ENCODE peak calls at places on chromosomes 11 and 22, in eight cellular contexts. One of them, this sample, is unnamed. For H3K4me1, the result is how much of the 10 kb centered on the place peaks cover.

GRCh38 chr11:121672630-121673487 is 220.1 kb upstream of the SORL1-AS1 start:
- DNase-seq in foreskin keratinocyte: no peak
- DNase-seq in PC-9: no peak
- DNase-seq in mammary epithelial cell: no peak
- DNase-seq in H9: no peak
- DNase-seq in CD8-positive, alpha-beta T cell: no peak
- DNase-seq in GM23248: peak
- DNase-seq in tibial nerve: peak
- DNase-seq in this sample: no peak

GRCh38 chr11:281486-282161 is 3.4 kb downstream of the NLRP6 start:
- DNase-seq in foreskin keratinocyte: no peak
- DNase-seq in PC-9: no peak
- DNase-seq in mammary epithelial cell: no peak
- DNase-seq in H9: no peak
- DNase-seq in CD8-positive, alpha-beta T cell: no peak
- DNase-seq in GM23248: no peak
- DNase-seq in tibial nerve: no peak
- DNase-seq in this sample: no peak

GRCh38 chr11:66071326-66071870 is 1.3 kb downstream of the PACS1 start:
- DNase-seq in foreskin keratinocyte: no peak
- DNase-seq in PC-9: no peak
- DNase-seq in mammary epithelial cell: peak
- DNase-seq in H9: no peak
- DNase-seq in CD8-positive, alpha-beta T cell: peak
- DNase-seq in GM23248: peak
- DNase-seq in tibial nerve: no peak
- DNase-seq in this sample: no peak

GRCh38 chr11:30553521-30554110 is 32.5 kb downstream of the MPPED2 start:
- DNase-seq in foreskin keratinocyte: no peak
- DNase-seq in PC-9: no peak
- DNase-seq in mammary epithelial cell: no peak
- DNase-seq in H9: no peak
- DNase-seq in CD8-positive, alpha-beta T cell: no peak
- DNase-seq in GM23248: no peak
- DNase-seq in tibial nerve: no peak
- DNase-seq in this sample: no peak

GRCh38 chr22:38868886-38869381 is 3.1 kb downstream of the CBX6 start:
- DNase-seq in foreskin keratinocyte: no peak
- DNase-seq in PC-9: peak
- DNase-seq in mammary epithelial cell: peak
- DNase-seq in H9: peak
- DNase-seq in CD8-positive, alpha-beta T cell: peak
- DNase-seq in GM23248: peak
- DNase-seq in tibial nerve: peak
- DNase-seq in this sample: no peak

GRCh38 chr22:30370681-30371080 is 13.9 kb downstream of the CCDC157 start:
- DNase-seq in foreskin keratinocyte: no peak
- DNase-seq in PC-9: no peak
- DNase-seq in mammary epithelial cell: peak
- DNase-seq in H9: no peak
- DNase-seq in CD8-positive, alpha-beta T cell: no peak
- DNase-seq in GM23248: no peak
- DNase-seq in tibial nerve: no peak
- DNase-seq in this sample: no peak

GRCh38 chr11:59865031-59865430 is 1.3 kb downstream of the TCN1 start:
- DNase-seq in foreskin keratinocyte: peak
- DNase-seq in PC-9: peak
- DNase-seq in mammary epithelial cell: peak
- DNase-seq in H9: no peak
- DNase-seq in CD8-positive, alpha-beta T cell: no peak
- DNase-seq in GM23248: peak
- DNase-seq in tibial nerve: no peak
- DNase-seq in this sample: no peak

GRCh38 chr11:43747130-43747802 is 66.7 kb downstream of the HSD17B12 start:
- DNase-seq in foreskin keratinocyte: no peak
- DNase-seq in PC-9: no peak
- DNase-seq in mammary epithelial cell: no peak
- DNase-seq in H9: no peak
- DNase-seq in CD8-positive, alpha-beta T cell: no peak
- DNase-seq in GM23248: no peak
- DNase-seq in tibial nerve: no peak
- DNase-seq in this sample: no peak

GRCh38 chr11:102205805-102206204 is 95.6 kb downstream of the YAP1 start:
- DNase-seq in foreskin keratinocyte: no peak
- DNase-seq in PC-9: no peak
- DNase-seq in mammary epithelial cell: no peak
- DNase-seq in H9: no peak
- DNase-seq in CD8-positive, alpha-beta T cell: no peak
- DNase-seq in GM23248: no peak
- DNase-seq in tibial nerve: no peak
- DNase-seq in this sample: no peak

GRCh38 chr11:8566613-8567210 is 27.3 kb downstream of the STK33 start:
- DNase-seq in foreskin keratinocyte: peak
- DNase-seq in PC-9: no peak
- DNase-seq in mammary epithelial cell: peak
- DNase-seq in H9: no peak
- DNase-seq in CD8-positive, alpha-beta T cell: no peak
- DNase-seq in GM23248: peak
- DNase-seq in tibial nerve: no peak
- DNase-seq in this sample: no peak

GRCh38 chr22:45548991-45549736 is 46.5 kb downstream of the FBLN1 start:
- DNase-seq in foreskin keratinocyte: peak
- DNase-seq in PC-9: peak
- DNase-seq in mammary epithelial cell: no peak
- DNase-seq in H9: no peak
- DNase-seq in CD8-positive, alpha-beta T cell: no peak
- DNase-seq in GM23248: peak
- DNase-seq in tibial nerve: peak
- DNase-seq in this sample: no peak

GRCh38 chr11:26477406-26477805 is 94.7 kb downstream of the MUC15 start:
- DNase-seq in foreskin keratinocyte: no peak
- DNase-seq in PC-9: no peak
- DNase-seq in mammary epithelial cell: no peak
- DNase-seq in H9: no peak
- DNase-seq in CD8-positive, alpha-beta T cell: no peak
- DNase-seq in GM23248: no peak
- DNase-seq in tibial nerve: no peak
- DNase-seq in this sample: no peak

GRCh38 chr11:103877221-103877620 is 159.2 kb upstream of the DDI1 start:
- DNase-seq in foreskin keratinocyte: no peak
- DNase-seq in PC-9: no peak
- DNase-seq in mammary epithelial cell: peak
- DNase-seq in H9: no peak
- DNase-seq in CD8-positive, alpha-beta T cell: no peak
- DNase-seq in GM23248: peak
- DNase-seq in tibial nerve: no peak
- DNase-seq in this sample: no peak

GRCh38 chr11:123430736-123431356 is 777 bp downstream of the GRAMD1B start:
- DNase-seq in foreskin keratinocyte: no peak
- DNase-seq in PC-9: peak
- DNase-seq in mammary epithelial cell: peak
- DNase-seq in H9: peak
- DNase-seq in CD8-positive, alpha-beta T cell: peak
- DNase-seq in GM23248: peak
- DNase-seq in tibial nerve: peak
- DNase-seq in this sample: no peak

DNA sequence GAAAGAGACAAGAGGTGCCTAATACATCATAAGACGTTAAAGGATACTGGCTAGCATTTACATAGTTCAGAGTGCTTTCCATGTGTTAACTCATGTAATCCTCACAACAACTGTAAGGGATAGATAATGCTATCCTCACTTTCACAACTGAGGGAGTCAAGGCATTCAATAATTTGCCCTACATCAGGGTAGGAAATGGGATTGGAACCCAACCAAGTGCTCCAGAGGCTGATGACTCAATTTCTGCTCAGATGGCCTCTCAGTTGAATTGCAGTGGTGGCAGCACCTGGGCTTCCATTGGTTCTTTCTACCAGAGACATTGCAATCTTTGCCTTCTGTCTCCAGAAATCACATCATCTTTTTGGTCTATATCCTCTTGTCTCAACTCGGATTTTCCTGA is 232.9 kb downstream of the ETS1 start:
- DNase-seq in foreskin keratinocyte: no peak
- DNase-seq in PC-9: no peak
- DNase-seq in mammary epithelial cell: peak
- DNase-seq in H9: no peak
- DNase-seq in CD8-positive, alpha-beta T cell: no peak
- DNase-seq in GM23248: peak
- DNase-seq in tibial nerve: no peak
- DNase-seq in this sample: no peak
- H3K4me1 ChIP-seq in foreskin keratinocyte: under half
- H3K4me1 ChIP-seq in PC-9: under half
- H3K4me1 ChIP-seq in mammary epithelial cell: under half
- H3K4me1 ChIP-seq in H9: under half
- H3K4me1 ChIP-seq in CD8-positive, alpha-beta T cell: under half
- H3K4me1 ChIP-seq in GM23248: under half
- H3K4me1 ChIP-seq in tibial nerve: under half
- H3K4me1 ChIP-seq in this sample: under half

GRCh38 chr11:57566035-57566504 is 1.4 kb downstream of the UBE2L6 start:
- DNase-seq in foreskin keratinocyte: peak
- DNase-seq in PC-9: peak
- DNase-seq in mammary epithelial cell: peak
- DNase-seq in H9: no peak
- DNase-seq in CD8-positive, alpha-beta T cell: no peak
- DNase-seq in GM23248: peak
- DNase-seq in tibial nerve: peak
- DNase-seq in this sample: no peak
- H3K27ac ChIP-seq in foreskin keratinocyte: peak
- H3K27ac ChIP-seq in PC-9: no peak
- H3K27ac ChIP-seq in mammary epithelial cell: no peak
- H3K27ac ChIP-seq in H9: no peak
- H3K27ac ChIP-seq in CD8-positive, alpha-beta T cell: peak
- H3K27ac ChIP-seq in GM23248: peak
- H3K27ac ChIP-seq in tibial nerve: peak
- H3K27ac ChIP-seq in this sample: peak

DNA sequence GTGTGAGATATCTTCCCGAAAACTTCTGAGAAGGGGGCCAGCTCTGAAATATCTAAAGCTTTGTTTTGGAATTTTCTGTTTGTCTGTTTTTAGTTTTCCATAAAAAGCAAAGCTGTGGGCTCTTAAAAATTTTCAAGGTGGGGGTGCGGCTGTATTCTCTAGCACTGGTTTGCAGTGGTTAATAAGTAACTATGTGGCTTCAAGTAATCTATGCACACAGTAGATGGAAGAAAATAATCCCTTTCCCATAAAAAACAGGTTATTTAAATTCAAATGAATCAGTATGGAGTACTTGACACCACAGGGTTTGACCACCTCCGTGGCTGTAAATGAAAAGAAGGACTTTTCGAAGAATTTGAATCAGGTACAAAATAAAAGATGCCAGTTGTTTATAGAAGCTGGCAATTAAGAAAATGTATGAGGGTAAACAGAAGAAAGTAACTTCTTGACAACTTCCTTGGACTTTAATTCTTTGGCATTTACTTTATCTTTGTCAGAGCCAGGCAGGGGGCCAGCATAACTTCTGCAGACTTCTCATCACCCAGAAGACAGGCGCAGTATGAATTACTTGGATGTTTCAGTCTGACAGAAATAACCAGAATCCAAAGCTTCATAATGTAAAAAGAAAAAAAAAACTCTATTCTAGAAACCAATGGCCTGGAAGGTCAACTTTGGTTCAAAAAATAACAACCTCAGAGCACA is 981.0 kb downstream of the DLG2 start:
- DNase-seq in foreskin keratinocyte: no peak
- DNase-seq in PC-9: no peak
- DNase-seq in mammary epithelial cell: no peak
- DNase-seq in H9: no peak
- DNase-seq in CD8-positive, alpha-beta T cell: no peak
- DNase-seq in GM23248: no peak
- DNase-seq in tibial nerve: no peak
- DNase-seq in this sample: no peak
- H3K4me1 ChIP-seq in foreskin keratinocyte: under half
- H3K4me1 ChIP-seq in PC-9: under half
- H3K4me1 ChIP-seq in mammary epithelial cell: under half
- H3K4me1 ChIP-seq in H9: under half
- H3K4me1 ChIP-seq in CD8-positive, alpha-beta T cell: under half
- H3K4me1 ChIP-seq in GM23248: under half
- H3K4me1 ChIP-seq in tibial nerve: under half
- H3K4me1 ChIP-seq in this sample: under half

GRCh38 chr11:31972623-31973022 is 118.3 kb upstream of the RCN1 start:
- DNase-seq in foreskin keratinocyte: no peak
- DNase-seq in PC-9: no peak
- DNase-seq in mammary epithelial cell: no peak
- DNase-seq in H9: no peak
- DNase-seq in CD8-positive, alpha-beta T cell: no peak
- DNase-seq in GM23248: no peak
- DNase-seq in tibial nerve: no peak
- DNase-seq in this sample: no peak

GRCh38 chr11:31973175-31973574 is 117.7 kb upstream of the RCN1 start:
- DNase-seq in foreskin keratinocyte: peak
- DNase-seq in PC-9: no peak
- DNase-seq in mammary epithelial cell: no peak
- DNase-seq in H9: no peak
- DNase-seq in CD8-positive, alpha-beta T cell: no peak
- DNase-seq in GM23248: no peak
- DNase-seq in tibial nerve: no peak
- DNase-seq in this sample: no peak

GRCh38 chr11:31974737-31975136 is 116.1 kb upstream of the RCN1 start:
- DNase-seq in foreskin keratinocyte: peak
- DNase-seq in PC-9: no peak
- DNase-seq in mammary epithelial cell: peak
- DNase-seq in H9: no peak
- DNase-seq in CD8-positive, alpha-beta T cell: no peak
- DNase-seq in GM23248: peak
- DNase-seq in tibial nerve: no peak
- DNase-seq in this sample: peak

GRCh38 chr11:31981457-31981856 is 109.4 kb upstream of the RCN1 start:
- DNase-seq in foreskin keratinocyte: no peak
- DNase-seq in PC-9: no peak
- DNase-seq in mammary epithelial cell: no peak
- DNase-seq in H9: no peak
- DNase-seq in CD8-positive, alpha-beta T cell: no peak
- DNase-seq in GM23248: no peak
- DNase-seq in tibial nerve: no peak
- DNase-seq in this sample: no peak

DNA sequence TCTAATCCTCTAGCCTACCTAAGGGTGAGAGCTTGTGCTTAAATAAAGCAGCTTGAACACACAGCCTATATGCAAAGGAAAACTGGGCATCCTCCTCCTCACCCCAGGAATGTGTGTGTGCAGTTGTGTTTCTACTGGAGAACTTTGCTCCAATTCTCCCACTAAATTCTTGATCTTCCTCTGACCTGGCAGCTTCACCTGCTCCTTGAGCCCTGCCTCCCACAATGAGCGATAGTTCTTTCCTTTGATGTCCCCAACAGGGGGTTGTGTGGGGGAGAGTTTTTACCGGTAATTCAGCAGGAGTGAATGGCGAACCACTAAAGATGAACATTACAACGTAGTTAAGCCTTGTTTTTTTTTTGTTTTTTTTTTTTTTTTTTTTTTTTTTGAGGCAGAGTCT is 113.5 kb upstream of the RCN1 start:
- DNase-seq in foreskin keratinocyte: no peak
- DNase-seq in PC-9: no peak
- DNase-seq in mammary epithelial cell: no peak
- DNase-seq in H9: no peak
- DNase-seq in CD8-positive, alpha-beta T cell: no peak
- DNase-seq in GM23248: no peak
- DNase-seq in tibial nerve: no peak
- DNase-seq in this sample: no peak
- H3K27ac ChIP-seq in foreskin keratinocyte: no peak
- H3K27ac ChIP-seq in PC-9: no peak
- H3K27ac ChIP-seq in mammary epithelial cell: no peak
- H3K27ac ChIP-seq in H9: no peak
- H3K27ac ChIP-seq in CD8-positive, alpha-beta T cell: no peak
- H3K27ac ChIP-seq in GM23248: no peak
- H3K27ac ChIP-seq in tibial nerve: no peak
- H3K27ac ChIP-seq in this sample: no peak